ENCODE peak calls at places on chromosomes 7 and 10, in seven cellular contexts. Q is hepatocyte, E is GM12865, N is body of pancreas, R is heart right ventricle, A is PC-9, C is GM10248. M is an unnamed sample.

GRCh38 chr10:113087082-113088029 is 137.3 kb downstream of the TCF7L2 start:
- DNase-seq in R (peak), N (peak), A (peak), E (no peak), Q (peak), C (no peak), M (peak)

GRCh38 chr10:74855027-74855426 is 28.6 kb downstream of the KAT6B start:
- DNase-seq in N (peak), Q (no peak), C (no peak), A (no peak), E (peak), R (peak), M (no peak)

GRCh38 chr10:112832361-112832878 is 117.6 kb upstream of the TCF7L2 start:
- DNase-seq in E (no peak), R (no peak), Q (peak), N (peak), A (peak), C (no peak), M (peak)

GRCh38 chr10:80535671-80536360 is 1.9 kb upstream of the SH2D4B start:
- DNase-seq in E (peak), Q (peak), R (peak), C (peak), A (peak), N (peak), M (peak)

GRCh38 chr10:36301139-36301538 is 659.0 kb upstream of the FZD8 start:
- DNase-seq in Q (no peak), E (no peak), A (no peak), C (no peak), N (no peak), R (no peak), M (no peak)

GRCh38 chr7:112533591-112533990 is 52.8 kb downstream of the LSMEM1 start:
- DNase-seq in Q (no peak), C (no peak), A (no peak), N (no peak), R (no peak), E (no peak), M (no peak)

GRCh38 chr7:5396999-5397656 is 26.5 kb downstream of the TNRC18 start:
- DNase-seq in A (peak), C (peak), R (peak), N (peak), Q (peak), E (peak), M (peak)

GRCh38 chr7:16846611-16847165 is 35.1 kb downstream of the AGR3 start:
- DNase-seq in Q (no peak), E (no peak), N (no peak), R (no peak), C (no peak), A (peak), M (no peak)

GRCh38 chr7:63040966-63041610 is 957.6 kb upstream of the ZNF722 start:
- DNase-seq in N (no peak), A (no peak), Q (no peak), R (no peak), E (no peak), C (no peak), M (no peak)

GRCh38 chr10:127928021-127928806 is 21.3 kb downstream of the PTPRE start:
- DNase-seq in C (no peak), E (no peak), R (no peak), Q (peak), A (no peak), N (no peak), M (no peak)

GRCh38 chr7:138309186-138309585 is 150.9 kb upstream of the TRIM24 start:
- DNase-seq in N (no peak), A (no peak), R (no peak), C (no peak), Q (no peak), E (no peak), M (no peak)

GRCh38 chr10:126670886-126671285 is 393 bp upstream of the C10orf90 start:
- DNase-seq in E (no peak), N (no peak), R (no peak), A (no peak), Q (no peak), C (no peak), M (no peak)

GRCh38 chr10:69878951-69879350 is 77.2 kb downstream of the COL13A1 start:
- DNase-seq in E (no peak), R (no peak), C (no peak), N (no peak), Q (no peak), A (no peak), M (no peak)

GRCh38 chr10:9657530-9657929 is 1360.1 kb upstream of the CELF2 start:
- DNase-seq in R (no peak), A (no peak), C (no peak), N (no peak), E (no peak), Q (no peak), M (no peak)

GRCh38 chr10:68792115-68792514 is 35.2 kb upstream of the STOX1 start:
- DNase-seq in A (no peak), C (no peak), Q (no peak), E (no peak), N (no peak), R (no peak), M (no peak)

GRCh38 chr7:150983893-150984368 is 5.8 kb upstream of the KCNH2 start:
- DNase-seq in N (peak), Q (peak), E (peak), A (no peak), R (no peak), C (no peak), M (peak)

GRCh38 chr10:68826764-68827591 is at the start of gene STOX1:
- DNase-seq in A (peak), N (peak), Q (peak), R (peak), E (peak), C (peak), M (peak)

GRCh38 chr10:27500886-27501285 is 3.2 kb upstream of the RAB18 start:
- DNase-seq in A (no peak), E (no peak), C (no peak), Q (no peak), R (no peak), N (no peak), M (no peak)

GRCh38 chr10:123309740-123310139 is 155.5 kb downstream of the BUB3 start:
- DNase-seq in C (no peak), A (no peak), Q (no peak), R (no peak), E (no peak), N (no peak), M (no peak)

GRCh38 chr7:75722381-75722780 is 16.4 kb downstream of the HIP1 start:
- DNase-seq in R (no peak), C (no peak), N (no peak), E (no peak), Q (no peak), A (no peak), M (no peak)

GRCh38 chr10:80924063-80924952 is 386.6 kb downstream of the SH2D4B start:
- DNase-seq in A (peak), Q (peak), E (peak), C (no peak), N (peak), R (peak), M (peak)

GRCh38 chr7:30705008-30705407 is 22.8 kb upstream of the CRHR2 start:
- DNase-seq in R (no peak), A (peak), Q (no peak), C (no peak), N (no peak), E (no peak), M (no peak)

GRCh38 chr10:29183304-29183918 is 105.5 kb upstream of the LYZL1 start:
- DNase-seq in R (no peak), Q (no peak), E (no peak), N (no peak), A (no peak), C (no peak), M (no peak)

GRCh38 chr7:93856319-93856718 is 34.2 kb downstream of the TFPI2 start:
- DNase-seq in A (no peak), R (no peak), E (peak), C (no peak), N (no peak), Q (no peak), M (no peak)

GRCh38 chr10:22853906-22854447 is 73.9 kb upstream of the ARMC3 start:
- DNase-seq in C (no peak), E (no peak), Q (no peak), N (no peak), R (no peak), A (no peak), M (no peak)

GRCh38 chr10:124649209-124649608 is 95.0 kb downstream of the FAM53B start:
- DNase-seq in N (peak), E (no peak), C (no peak), Q (no peak), R (peak), A (no peak), M (no peak)

GRCh38 chr10:51729822-51730530 is 30.6 kb upstream of the CSTF2T start:
- DNase-seq in Q (peak), E (no peak), R (no peak), A (no peak), C (no peak), N (no peak), M (no peak)

GRCh38 chr7:131692131-131692960 is 135.9 kb upstream of the PODXL start:
- DNase-seq in R (peak), Q (peak), A (peak), C (peak), N (peak), E (peak), M (peak)

GRCh38 chr10:20737107-20737506 is 160.0 kb downstream of the NEBL start:
- DNase-seq in A (no peak), Q (no peak), N (no peak), C (no peak), E (no peak), R (no peak), M (no peak)

GRCh38 chr10:126702181-126702580 is 31.7 kb upstream of the C10orf90 start:
- DNase-seq in N (no peak), Q (no peak), R (no peak), A (no peak), E (no peak), C (no peak), M (no peak)

GRCh38 chr7:44067064-44067951 is 1.9 kb upstream of the PGAM2 start:
- DNase-seq in A (no peak), Q (no peak), N (peak), E (no peak), C (no peak), R (no peak), M (no peak)

GRCh38 chr7:99525713-99526440 is 21.4 kb downstream of the ZKSCAN5 start:
- DNase-seq in C (no peak), R (no peak), Q (no peak), E (no peak), N (peak), A (no peak), M (peak)

DNA sequence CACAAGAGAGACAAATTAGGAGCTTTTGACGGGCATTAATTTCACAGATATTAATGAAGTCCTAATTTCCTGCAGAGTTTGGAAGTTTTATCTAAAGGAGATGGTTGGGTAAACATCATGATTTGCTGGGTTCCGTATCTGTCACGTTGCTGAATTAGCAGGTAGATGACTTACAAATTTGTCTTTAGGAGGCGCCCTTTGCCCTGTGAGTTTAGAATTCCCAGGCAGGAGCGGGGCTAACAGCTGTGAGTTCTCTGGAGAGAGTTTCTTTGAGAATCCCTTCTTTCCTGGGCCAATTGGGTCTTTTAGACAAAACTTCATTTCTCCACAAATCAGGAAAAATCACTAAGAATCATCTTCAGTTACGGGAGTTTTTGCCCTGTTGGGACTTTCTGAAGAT is 63.8 kb downstream of the PRKCQ start:
- DNase-seq in N (peak), C (no peak), Q (no peak), A (no peak), R (no peak), E (no peak), M (no peak)
- TF ChIP-seq CTCF in N (peak), C (no peak), Q (no peak), A (no peak), R (no peak), E (no peak), M (no peak)

DNA sequence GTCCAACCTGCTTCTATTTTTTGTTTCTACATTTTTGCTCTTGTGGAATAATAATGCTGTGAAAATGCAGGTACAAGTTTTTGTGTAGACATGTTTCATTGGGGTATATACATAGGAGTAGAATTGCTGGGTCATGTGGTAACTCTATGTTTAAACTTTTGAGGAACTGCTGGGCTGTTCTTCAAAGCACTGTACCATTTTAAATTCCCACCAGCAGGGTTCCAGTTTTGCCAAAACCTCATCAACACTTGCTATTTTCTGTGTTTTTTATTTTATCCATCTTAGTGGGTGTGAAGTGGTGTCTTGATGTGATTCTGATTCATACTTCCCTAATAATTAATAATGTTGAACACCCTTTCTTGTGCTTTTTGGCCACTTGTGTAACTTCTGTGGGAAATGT is 138.6 kb downstream of the RGS10 start:
- DNase-seq in Q (no peak), C (no peak), E (no peak), N (no peak), A (no peak), R (no peak), M (no peak)
- TF ChIP-seq CTCF in Q (no peak), C (no peak), E (no peak), N (no peak), A (no peak), R (no peak), M (no peak)

GRCh38 chr7:115631782-115632181 is 398.8 kb downstream of the TFEC start:
- DNase-seq in E (no peak), Q (peak), R (no peak), A (no peak), C (no peak), N (no peak), M (no peak)
- TF ChIP-seq CTCF in E (no peak), Q (no peak), R (no peak), A (no peak), C (no peak), N (no peak), M (no peak)

DNA sequence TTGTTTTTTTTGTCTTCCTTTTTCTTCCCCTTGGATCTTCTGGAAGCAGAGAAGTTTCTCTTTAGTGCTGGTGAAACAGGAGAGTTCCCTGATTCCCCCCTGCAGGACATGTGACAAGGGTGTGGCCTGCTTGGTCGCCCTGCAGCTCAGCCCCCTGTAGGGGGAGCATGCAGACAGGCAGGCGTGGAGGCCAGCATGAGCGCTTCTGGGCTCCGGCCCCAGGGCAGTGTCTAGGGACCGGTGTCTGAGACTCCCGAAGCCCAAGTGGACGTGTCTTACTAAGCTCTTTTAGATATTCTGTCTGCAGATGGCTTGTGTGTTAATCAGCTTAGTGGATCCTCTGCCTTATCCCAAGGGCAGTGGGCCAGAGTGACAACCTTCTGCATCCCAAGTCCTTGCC is 26.1 kb downstream of the PRSS58 start:
- DNase-seq in C (no peak), R (no peak), Q (peak), A (no peak), E (peak), N (no peak), M (peak)
- TF ChIP-seq CTCF in C (no peak), R (no peak), Q (no peak), A (no peak), E (peak), N (no peak), M (no peak)

DNA sequence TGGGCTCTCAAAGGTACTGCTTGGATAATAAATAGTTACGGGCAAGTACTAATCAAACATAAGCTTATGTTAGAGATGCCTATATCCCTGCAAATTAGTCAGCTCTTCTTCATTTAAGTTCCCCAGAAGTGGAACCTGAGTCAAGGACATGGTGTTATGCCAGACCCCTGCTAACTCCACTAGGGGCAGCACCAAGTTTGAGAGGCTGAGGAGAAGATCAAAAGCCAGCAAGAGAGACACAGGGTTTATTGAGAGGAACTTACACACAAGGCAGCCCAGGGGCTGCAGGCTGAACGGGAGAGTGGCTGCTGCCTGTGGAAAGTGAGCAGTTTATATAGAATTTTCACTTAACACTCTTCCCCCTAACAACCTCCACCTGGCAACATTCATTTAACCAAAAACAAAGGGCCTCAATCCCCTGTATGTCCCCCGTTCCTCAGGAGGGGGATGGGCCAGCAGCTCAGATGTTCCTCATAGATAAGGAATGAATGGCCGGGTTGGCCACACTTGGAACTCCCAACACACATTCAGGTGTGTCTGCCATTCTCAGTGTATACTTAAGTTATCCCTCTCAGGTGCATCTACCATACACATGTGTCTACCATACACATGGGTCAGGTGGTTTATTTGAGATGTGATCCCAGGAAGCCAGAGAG is 62.6 kb upstream of the GHITM start:
- DNase-seq in C (no peak), N (no peak), A (no peak), Q (peak), E (peak), R (no peak), M (no peak)
- TF ChIP-seq CTCF in C (no peak), N (no peak), A (no peak), Q (peak), E (peak), R (no peak), M (no peak)

GRCh38 chr7:42522227-42522991 is 285.4 kb upstream of the GLI3 start:
- DNase-seq in E (no peak), A (no peak), C (no peak), Q (peak), N (no peak), R (no peak), M (no peak)
- TF ChIP-seq CTCF in E (no peak), A (no peak), C (no peak), Q (peak), N (no peak), R (no peak), M (no peak)

DNA sequence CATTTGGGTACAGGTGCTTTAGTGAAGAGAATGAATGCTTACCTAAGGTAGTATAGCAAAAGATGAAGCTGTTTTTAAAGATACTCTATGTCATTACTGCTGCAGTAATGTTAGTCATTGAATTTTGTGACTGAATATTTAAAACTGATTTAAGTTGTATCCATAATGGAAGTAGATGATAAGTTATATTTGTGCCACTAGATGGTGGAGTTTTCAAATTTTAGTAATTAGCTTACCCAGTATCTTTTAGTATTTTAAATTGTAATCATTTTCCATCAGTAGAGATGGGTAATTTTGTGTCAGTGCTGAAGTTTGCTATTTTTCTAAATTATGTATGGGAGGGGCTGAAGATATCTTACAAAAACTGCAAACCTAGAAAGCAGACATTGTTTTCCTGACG is 25.2 kb downstream of the HBP1 start:
- DNase-seq in N (no peak), A (no peak), R (no peak), Q (no peak), C (no peak), E (no peak), M (no peak)
- TF ChIP-seq CTCF in N (no peak), A (peak), R (no peak), Q (peak), C (no peak), E (no peak), M (no peak)

M was measured in Calu3.